ENCODE peak calls at places on chromosomes 5 and 9, in six cellular contexts. One of them, this sample, is unnamed.

GRCh38 chr5:57531333-57531732 is 48.7 kb upstream of the ACTBL2 start:
- DNase-seq in CD4-positive, alpha-beta T cell: no peak
- DNase-seq in stimulated activated CD4-positive, alpha-beta T cell treated with anti-CD3 and anti-CD28 coated beads, TNF-alpha, amount 100 ng/mL, for 1 hour: no peak
- DNase-seq in fibroblast of the aortic adventitia: no peak
- DNase-seq in stimulated activated CD8-positive, alpha-beta memory T cell treated with anti-CD3 and anti-CD28 coated beads, Interleukin-15, amount 100 ng/mL, for 24 hours: no peak
- DNase-seq in left cardiac atrium: no peak
- DNase-seq in this sample: no peak

GRCh38 chr9:34384368-34385165 is 7.9 kb upstream of the MYORG start:
- DNase-seq in CD4-positive, alpha-beta T cell: no peak
- DNase-seq in left cardiac atrium: no peak
- DNase-seq in stimulated activated CD8-positive, alpha-beta memory T cell treated with anti-CD3 and anti-CD28 coated beads, Interleukin-15, amount 100 ng/mL, for 24 hours: no peak
- DNase-seq in fibroblast of the aortic adventitia: peak
- DNase-seq in stimulated activated CD4-positive, alpha-beta T cell treated with anti-CD3 and anti-CD28 coated beads, TNF-alpha, amount 100 ng/mL, for 1 hour: no peak
- DNase-seq in this sample: no peak

GRCh38 chr5:73135429-73136276 is 15.3 kb downstream of the TMEM171 start:
- DNase-seq in stimulated activated CD4-positive, alpha-beta T cell treated with anti-CD3 and anti-CD28 coated beads, TNF-alpha, amount 100 ng/mL, for 1 hour: no peak
- DNase-seq in left cardiac atrium: no peak
- DNase-seq in stimulated activated CD8-positive, alpha-beta memory T cell treated with anti-CD3 and anti-CD28 coated beads, Interleukin-15, amount 100 ng/mL, for 24 hours: no peak
- DNase-seq in CD4-positive, alpha-beta T cell: no peak
- DNase-seq in fibroblast of the aortic adventitia: peak
- DNase-seq in this sample: no peak

GRCh38 chr5:119945696-119946095 is 316.3 kb downstream of the FAM170A start:
- DNase-seq in stimulated activated CD4-positive, alpha-beta T cell treated with anti-CD3 and anti-CD28 coated beads, TNF-alpha, amount 100 ng/mL, for 1 hour: no peak
- DNase-seq in left cardiac atrium: no peak
- DNase-seq in stimulated activated CD8-positive, alpha-beta memory T cell treated with anti-CD3 and anti-CD28 coated beads, Interleukin-15, amount 100 ng/mL, for 24 hours: no peak
- DNase-seq in fibroblast of the aortic adventitia: no peak
- DNase-seq in CD4-positive, alpha-beta T cell: no peak
- DNase-seq in this sample: no peak

GRCh38 chr5:75053286-75054109 is 1.1 kb upstream of the GCNT4 start:
- DNase-seq in fibroblast of the aortic adventitia: peak
- DNase-seq in stimulated activated CD8-positive, alpha-beta memory T cell treated with anti-CD3 and anti-CD28 coated beads, Interleukin-15, amount 100 ng/mL, for 24 hours: peak
- DNase-seq in stimulated activated CD4-positive, alpha-beta T cell treated with anti-CD3 and anti-CD28 coated beads, TNF-alpha, amount 100 ng/mL, for 1 hour: no peak
- DNase-seq in left cardiac atrium: peak
- DNase-seq in CD4-positive, alpha-beta T cell: peak
- DNase-seq in this sample: no peak

GRCh38 chr5:151471276-151471675 is 23.9 kb downstream of the SLC36A1 start:
- DNase-seq in stimulated activated CD8-positive, alpha-beta memory T cell treated with anti-CD3 and anti-CD28 coated beads, Interleukin-15, amount 100 ng/mL, for 24 hours: no peak
- DNase-seq in CD4-positive, alpha-beta T cell: no peak
- DNase-seq in stimulated activated CD4-positive, alpha-beta T cell treated with anti-CD3 and anti-CD28 coated beads, TNF-alpha, amount 100 ng/mL, for 1 hour: no peak
- DNase-seq in left cardiac atrium: no peak
- DNase-seq in fibroblast of the aortic adventitia: no peak
- DNase-seq in this sample: no peak

GRCh38 chr5:126777257-126777973 is 479 bp downstream of the LMNB1 start:
- DNase-seq in stimulated activated CD8-positive, alpha-beta memory T cell treated with anti-CD3 and anti-CD28 coated beads, Interleukin-15, amount 100 ng/mL, for 24 hours: peak
- DNase-seq in fibroblast of the aortic adventitia: peak
- DNase-seq in CD4-positive, alpha-beta T cell: peak
- DNase-seq in left cardiac atrium: peak
- DNase-seq in stimulated activated CD4-positive, alpha-beta T cell treated with anti-CD3 and anti-CD28 coated beads, TNF-alpha, amount 100 ng/mL, for 1 hour: no peak
- DNase-seq in this sample: no peak

GRCh38 chr9:2085719-2086515 is 70.8 kb downstream of the SMARCA2 start:
- DNase-seq in fibroblast of the aortic adventitia: peak
- DNase-seq in stimulated activated CD8-positive, alpha-beta memory T cell treated with anti-CD3 and anti-CD28 coated beads, Interleukin-15, amount 100 ng/mL, for 24 hours: no peak
- DNase-seq in CD4-positive, alpha-beta T cell: no peak
- DNase-seq in stimulated activated CD4-positive, alpha-beta T cell treated with anti-CD3 and anti-CD28 coated beads, TNF-alpha, amount 100 ng/mL, for 1 hour: no peak
- DNase-seq in left cardiac atrium: no peak
- DNase-seq in this sample: no peak

GRCh38 chr5:179530069-179530998 is 20.0 kb upstream of the RUFY1 start:
- DNase-seq in CD4-positive, alpha-beta T cell: peak
- DNase-seq in stimulated activated CD4-positive, alpha-beta T cell treated with anti-CD3 and anti-CD28 coated beads, TNF-alpha, amount 100 ng/mL, for 1 hour: peak
- DNase-seq in stimulated activated CD8-positive, alpha-beta memory T cell treated with anti-CD3 and anti-CD28 coated beads, Interleukin-15, amount 100 ng/mL, for 24 hours: peak
- DNase-seq in fibroblast of the aortic adventitia: no peak
- DNase-seq in left cardiac atrium: peak
- DNase-seq in this sample: no peak

GRCh38 chr9:130194406-130194932 is 22.3 kb downstream of the NCS1 start:
- DNase-seq in CD4-positive, alpha-beta T cell: no peak
- DNase-seq in stimulated activated CD8-positive, alpha-beta memory T cell treated with anti-CD3 and anti-CD28 coated beads, Interleukin-15, amount 100 ng/mL, for 24 hours: no peak
- DNase-seq in stimulated activated CD4-positive, alpha-beta T cell treated with anti-CD3 and anti-CD28 coated beads, TNF-alpha, amount 100 ng/mL, for 1 hour: no peak
- DNase-seq in left cardiac atrium: no peak
- DNase-seq in fibroblast of the aortic adventitia: no peak
- DNase-seq in this sample: no peak

GRCh38 chr5:180291234-180291940 is 496 bp downstream of the MAPK9 start:
- DNase-seq in stimulated activated CD8-positive, alpha-beta memory T cell treated with anti-CD3 and anti-CD28 coated beads, Interleukin-15, amount 100 ng/mL, for 24 hours: no peak
- DNase-seq in left cardiac atrium: no peak
- DNase-seq in CD4-positive, alpha-beta T cell: no peak
- DNase-seq in fibroblast of the aortic adventitia: no peak
- DNase-seq in stimulated activated CD4-positive, alpha-beta T cell treated with anti-CD3 and anti-CD28 coated beads, TNF-alpha, amount 100 ng/mL, for 1 hour: no peak
- DNase-seq in this sample: no peak

GRCh38 chr5:179211076-179211475 is 134.2 kb downstream of the ADAMTS2 start:
- DNase-seq in CD4-positive, alpha-beta T cell: no peak
- DNase-seq in left cardiac atrium: no peak
- DNase-seq in stimulated activated CD8-positive, alpha-beta memory T cell treated with anti-CD3 and anti-CD28 coated beads, Interleukin-15, amount 100 ng/mL, for 24 hours: no peak
- DNase-seq in stimulated activated CD4-positive, alpha-beta T cell treated with anti-CD3 and anti-CD28 coated beads, TNF-alpha, amount 100 ng/mL, for 1 hour: no peak
- DNase-seq in fibroblast of the aortic adventitia: no peak
- DNase-seq in this sample: no peak

GRCh38 chr5:23316060-23316591 is 191.3 kb upstream of the PRDM9 start:
- DNase-seq in left cardiac atrium: no peak
- DNase-seq in fibroblast of the aortic adventitia: no peak
- DNase-seq in stimulated activated CD4-positive, alpha-beta T cell treated with anti-CD3 and anti-CD28 coated beads, TNF-alpha, amount 100 ng/mL, for 1 hour: no peak
- DNase-seq in CD4-positive, alpha-beta T cell: no peak
- DNase-seq in stimulated activated CD8-positive, alpha-beta memory T cell treated with anti-CD3 and anti-CD28 coated beads, Interleukin-15, amount 100 ng/mL, for 24 hours: no peak
- DNase-seq in this sample: no peak

GRCh38 chr5:149228610-149229297 is 42.9 kb upstream of the AFAP1L1 start:
- DNase-seq in stimulated activated CD8-positive, alpha-beta memory T cell treated with anti-CD3 and anti-CD28 coated beads, Interleukin-15, amount 100 ng/mL, for 24 hours: no peak
- DNase-seq in fibroblast of the aortic adventitia: peak
- DNase-seq in CD4-positive, alpha-beta T cell: no peak
- DNase-seq in stimulated activated CD4-positive, alpha-beta T cell treated with anti-CD3 and anti-CD28 coated beads, TNF-alpha, amount 100 ng/mL, for 1 hour: no peak
- DNase-seq in left cardiac atrium: peak
- DNase-seq in this sample: no peak

GRCh38 chr9:130931508-130932150 is 7.4 kb downstream of the FIBCD1 start:
- DNase-seq in CD4-positive, alpha-beta T cell: no peak
- DNase-seq in stimulated activated CD4-positive, alpha-beta T cell treated with anti-CD3 and anti-CD28 coated beads, TNF-alpha, amount 100 ng/mL, for 1 hour: no peak
- DNase-seq in left cardiac atrium: no peak
- DNase-seq in stimulated activated CD8-positive, alpha-beta memory T cell treated with anti-CD3 and anti-CD28 coated beads, Interleukin-15, amount 100 ng/mL, for 24 hours: no peak
- DNase-seq in fibroblast of the aortic adventitia: no peak
- DNase-seq in this sample: no peak

GRCh38 chr5:74212336-74212735 is 428.2 kb downstream of the ENC1 start:
- DNase-seq in stimulated activated CD4-positive, alpha-beta T cell treated with anti-CD3 and anti-CD28 coated beads, TNF-alpha, amount 100 ng/mL, for 1 hour: no peak
- DNase-seq in stimulated activated CD8-positive, alpha-beta memory T cell treated with anti-CD3 and anti-CD28 coated beads, Interleukin-15, amount 100 ng/mL, for 24 hours: no peak
- DNase-seq in left cardiac atrium: no peak
- DNase-seq in fibroblast of the aortic adventitia: peak
- DNase-seq in CD4-positive, alpha-beta T cell: no peak
- DNase-seq in this sample: no peak

GRCh38 chr5:149001154-149001553 is 61.7 kb downstream of the SH3TC2 start:
- DNase-seq in stimulated activated CD4-positive, alpha-beta T cell treated with anti-CD3 and anti-CD28 coated beads, TNF-alpha, amount 100 ng/mL, for 1 hour: no peak
- DNase-seq in fibroblast of the aortic adventitia: peak
- DNase-seq in stimulated activated CD8-positive, alpha-beta memory T cell treated with anti-CD3 and anti-CD28 coated beads, Interleukin-15, amount 100 ng/mL, for 24 hours: no peak
- DNase-seq in CD4-positive, alpha-beta T cell: no peak
- DNase-seq in left cardiac atrium: no peak
- DNase-seq in this sample: no peak

GRCh38 chr5:32057157-32058096 is 116.7 kb downstream of the GOLPH3 start:
- DNase-seq in fibroblast of the aortic adventitia: peak
- DNase-seq in stimulated activated CD4-positive, alpha-beta T cell treated with anti-CD3 and anti-CD28 coated beads, TNF-alpha, amount 100 ng/mL, for 1 hour: no peak
- DNase-seq in left cardiac atrium: no peak
- DNase-seq in stimulated activated CD8-positive, alpha-beta memory T cell treated with anti-CD3 and anti-CD28 coated beads, Interleukin-15, amount 100 ng/mL, for 24 hours: no peak
- DNase-seq in CD4-positive, alpha-beta T cell: no peak
- DNase-seq in this sample: no peak

GRCh38 chr9:129614932-129615331 is 6.0 kb downstream of the C9orf50 start:
- DNase-seq in stimulated activated CD4-positive, alpha-beta T cell treated with anti-CD3 and anti-CD28 coated beads, TNF-alpha, amount 100 ng/mL, for 1 hour: no peak
- DNase-seq in left cardiac atrium: no peak
- DNase-seq in stimulated activated CD8-positive, alpha-beta memory T cell treated with anti-CD3 and anti-CD28 coated beads, Interleukin-15, amount 100 ng/mL, for 24 hours: no peak
- DNase-seq in fibroblast of the aortic adventitia: no peak
- DNase-seq in CD4-positive, alpha-beta T cell: no peak
- DNase-seq in this sample: no peak

GRCh38 chr5:11377896-11378295 is 526.4 kb downstream of the CTNND2 start:
- DNase-seq in fibroblast of the aortic adventitia: no peak
- DNase-seq in stimulated activated CD4-positive, alpha-beta T cell treated with anti-CD3 and anti-CD28 coated beads, TNF-alpha, amount 100 ng/mL, for 1 hour: no peak
- DNase-seq in CD4-positive, alpha-beta T cell: no peak
- DNase-seq in left cardiac atrium: no peak
- DNase-seq in stimulated activated CD8-positive, alpha-beta memory T cell treated with anti-CD3 and anti-CD28 coated beads, Interleukin-15, amount 100 ng/mL, for 24 hours: no peak
- DNase-seq in this sample: no peak

GRCh38 chr9:87959916-87960581 is 14.3 kb downstream of the CDK20 start:
- DNase-seq in left cardiac atrium: no peak
- DNase-seq in CD4-positive, alpha-beta T cell: no peak
- DNase-seq in stimulated activated CD4-positive, alpha-beta T cell treated with anti-CD3 and anti-CD28 coated beads, TNF-alpha, amount 100 ng/mL, for 1 hour: no peak
- DNase-seq in stimulated activated CD8-positive, alpha-beta memory T cell treated with anti-CD3 and anti-CD28 coated beads, Interleukin-15, amount 100 ng/mL, for 24 hours: no peak
- DNase-seq in fibroblast of the aortic adventitia: peak
- DNase-seq in this sample: no peak

GRCh38 chr9:69582544-69583297 is 89.5 kb downstream of the APBA1 start:
- DNase-seq in CD4-positive, alpha-beta T cell: no peak
- DNase-seq in fibroblast of the aortic adventitia: no peak
- DNase-seq in stimulated activated CD4-positive, alpha-beta T cell treated with anti-CD3 and anti-CD28 coated beads, TNF-alpha, amount 100 ng/mL, for 1 hour: no peak
- DNase-seq in left cardiac atrium: peak
- DNase-seq in stimulated activated CD8-positive, alpha-beta memory T cell treated with anti-CD3 and anti-CD28 coated beads, Interleukin-15, amount 100 ng/mL, for 24 hours: no peak
- DNase-seq in this sample: no peak

GRCh38 chr9:34465468-34465867 is 6.9 kb downstream of the DNAI1 start:
- DNase-seq in left cardiac atrium: no peak
- DNase-seq in CD4-positive, alpha-beta T cell: no peak
- DNase-seq in stimulated activated CD8-positive, alpha-beta memory T cell treated with anti-CD3 and anti-CD28 coated beads, Interleukin-15, amount 100 ng/mL, for 24 hours: no peak
- DNase-seq in stimulated activated CD4-positive, alpha-beta T cell treated with anti-CD3 and anti-CD28 coated beads, TNF-alpha, amount 100 ng/mL, for 1 hour: no peak
- DNase-seq in fibroblast of the aortic adventitia: no peak
- DNase-seq in this sample: no peak

GRCh38 chr5:60458669-60459068 is 241.3 kb downstream of the DEPDC1B start:
- DNase-seq in stimulated activated CD4-positive, alpha-beta T cell treated with anti-CD3 and anti-CD28 coated beads, TNF-alpha, amount 100 ng/mL, for 1 hour: no peak
- DNase-seq in stimulated activated CD8-positive, alpha-beta memory T cell treated with anti-CD3 and anti-CD28 coated beads, Interleukin-15, amount 100 ng/mL, for 24 hours: no peak
- DNase-seq in left cardiac atrium: no peak
- DNase-seq in CD4-positive, alpha-beta T cell: no peak
- DNase-seq in fibroblast of the aortic adventitia: no peak
- DNase-seq in this sample: no peak

GRCh38 chr5:11973469-11973868 is 69.2 kb upstream of the CTNND2 start:
- DNase-seq in stimulated activated CD4-positive, alpha-beta T cell treated with anti-CD3 and anti-CD28 coated beads, TNF-alpha, amount 100 ng/mL, for 1 hour: no peak
- DNase-seq in stimulated activated CD8-positive, alpha-beta memory T cell treated with anti-CD3 and anti-CD28 coated beads, Interleukin-15, amount 100 ng/mL, for 24 hours: no peak
- DNase-seq in fibroblast of the aortic adventitia: no peak
- DNase-seq in left cardiac atrium: no peak
- DNase-seq in CD4-positive, alpha-beta T cell: no peak
- DNase-seq in this sample: no peak

GRCh38 chr5:1125030-1125357 is 13.1 kb upstream of the SLC12A7 start:
- DNase-seq in stimulated activated CD4-positive, alpha-beta T cell treated with anti-CD3 and anti-CD28 coated beads, TNF-alpha, amount 100 ng/mL, for 1 hour: no peak
- DNase-seq in left cardiac atrium: peak
- DNase-seq in CD4-positive, alpha-beta T cell: no peak
- DNase-seq in fibroblast of the aortic adventitia: peak
- DNase-seq in stimulated activated CD8-positive, alpha-beta memory T cell treated with anti-CD3 and anti-CD28 coated beads, Interleukin-15, amount 100 ng/mL, for 24 hours: no peak
- DNase-seq in this sample: no peak

GRCh38 chr5:7876867-7877266 is 7.9 kb downstream of the MTRR start:
- DNase-seq in stimulated activated CD8-positive, alpha-beta memory T cell treated with anti-CD3 and anti-CD28 coated beads, Interleukin-15, amount 100 ng/mL, for 24 hours: no peak
- DNase-seq in stimulated activated CD4-positive, alpha-beta T cell treated with anti-CD3 and anti-CD28 coated beads, TNF-alpha, amount 100 ng/mL, for 1 hour: no peak
- DNase-seq in left cardiac atrium: no peak
- DNase-seq in CD4-positive, alpha-beta T cell: no peak
- DNase-seq in fibroblast of the aortic adventitia: peak
- DNase-seq in this sample: no peak

GRCh38 chr9:6842584-6842947 is 84.8 kb downstream of the KDM4C start:
- DNase-seq in stimulated activated CD8-positive, alpha-beta memory T cell treated with anti-CD3 and anti-CD28 coated beads, Interleukin-15, amount 100 ng/mL, for 24 hours: no peak
- DNase-seq in fibroblast of the aortic adventitia: peak
- DNase-seq in left cardiac atrium: no peak
- DNase-seq in CD4-positive, alpha-beta T cell: no peak
- DNase-seq in stimulated activated CD4-positive, alpha-beta T cell treated with anti-CD3 and anti-CD28 coated beads, TNF-alpha, amount 100 ng/mL, for 1 hour: no peak
- DNase-seq in this sample: no peak

This sample was measured in D721Med.